ENCODE peak calls at places on chromosomes 12 and 14, in four cellular contexts. I, H, N and U are unnamed samples.

GRCh38 chr12:110179291-110179690 is 55.1 kb downstream of the IFT81 start:
- DNase-seq in H (no peak), I (no peak), N (peak), U (no peak)

GRCh38 chr12:80909370-80909769 is 28.4 kb downstream of the LIN7A start:
- DNase-seq in I (no peak), N (no peak), H (no peak), U (no peak)

GRCh38 chr14:100440758-100441203 is 117.6 kb downstream of the SLC25A47 start:
- DNase-seq in I (no peak), N (peak), H (no peak), U (no peak)

GRCh38 chr12:76480800-76481199 is 78.8 kb downstream of the OSBPL8 start:
- DNase-seq in I (no peak), H (no peak), N (no peak), U (no peak)

GRCh38 chr14:85218982-85219381 is 311.0 kb upstream of the FLRT2 start:
- DNase-seq in I (no peak), N (no peak), H (no peak), U (no peak)

GRCh38 chr14:100403802-100404201 is 80.7 kb downstream of the SLC25A47 start:
- DNase-seq in N (no peak), I (no peak), H (no peak), U (no peak)

GRCh38 chr12:76785407-76785806 is 21.5 kb downstream of the ZDHHC17 start:
- DNase-seq in N (no peak), I (no peak), H (no peak), U (no peak)

GRCh38 chr12:30437044-30437443 is 258.6 kb downstream of the IPO8 start:
- DNase-seq in I (no peak), H (no peak), N (no peak), U (no peak)

GRCh38 chr14:104562606-104563005 is 17.0 kb upstream of the C14orf180 start:
- DNase-seq in H (no peak), I (no peak), N (no peak), U (no peak)

GRCh38 chr14:93381644-93382043 is 34.7 kb downstream of the COX8C start:
- DNase-seq in H (no peak), I (no peak), N (no peak), U (no peak)

GRCh38 chr12:90280033-90280432 is 571.4 kb upstream of the ATP2B1 start:
- DNase-seq in I (no peak), H (no peak), N (peak), U (no peak)

GRCh38 chr12:55707841-55708694 is at the start of gene ITGA7:
- DNase-seq in I (peak), H (peak), N (no peak), U (peak)

GRCh38 chr12:55706840-55707671 is 648 bp downstream of the ITGA7 start:
- DNase-seq in I (no peak), N (no peak), H (no peak), U (no peak)

GRCh38 chr12:55712154-55712553 is 3.7 kb upstream of the BLOC1S1 start:
- DNase-seq in N (no peak), I (no peak), H (no peak), U (no peak)

GRCh38 chr12:55705802-55706402 is 1.8 kb downstream of the ITGA7 start:
- DNase-seq in I (no peak), H (no peak), N (no peak), U (no peak)

GRCh38 chr12:55708695-55709233 is 1.1 kb upstream of the ITGA7 start:
- DNase-seq in H (no peak), I (no peak), N (no peak), U (no peak)
- TF ChIP-seq POLR2A in H (no peak), I (no peak), N (no peak), U (no peak)

GRCh38 chr14:73851567-73852382 is at the start of gene PTGR2:
- DNase-seq in N (peak), I (peak), H (peak), U (peak)
- TF ChIP-seq POLR2A in N (peak), I (peak), H (no peak), U (peak)

GRCh38 chr14:21308132-21308478 is 28.2 kb downstream of the RPGRIP1 start:
- DNase-seq in I (no peak), N (no peak), H (no peak), U (no peak)

GRCh38 chr14:21309956-21310355 is 30.1 kb downstream of the RPGRIP1 start:
- DNase-seq in I (no peak), N (no peak), H (no peak), U (no peak)

GRCh38 chr14:21307641-21308040 is 27.8 kb downstream of the RPGRIP1 start:
- DNase-seq in I (no peak), N (no peak), H (no peak), U (no peak)

GRCh38 chr14:21309238-21309636 is 29.4 kb downstream of the RPGRIP1 start:
- DNase-seq in H (no peak), I (no peak), N (no peak), U (no peak)

GRCh38 chr14:21308479-21309237 is 28.8 kb downstream of the RPGRIP1 start:
- DNase-seq in N (peak), H (peak), I (peak), U (no peak)
- TF ChIP-seq POLR2A in N (no peak), H (no peak), I (no peak), U (no peak)

GRCh38 chr12:58249610-58250009 is 308.2 kb downstream of the ATP23 start:
- DNase-seq in H (no peak), I (no peak), N (no peak), U (no peak)
- TF ChIP-seq POLR2A in H (no peak), I (no peak), N (no peak), U (no peak)

GRCh38 chr12:125071456-125071855 is 6.2 kb downstream of the AACS start:
- DNase-seq in I (peak), N (no peak), H (no peak), U (no peak)
- TF ChIP-seq POLR2A in I (no peak), N (no peak), H (no peak), U (no peak)

GRCh38 chr12:95790912-95791849 is 617 bp upstream of the NTN4 start:
- DNase-seq in N (peak), H (no peak), I (peak), U (no peak)
- TF ChIP-seq POLR2A in N (no peak), H (no peak), I (no peak), U (no peak)

GRCh38 chr12:12723147-12723680 is 6.0 kb downstream of the CDKN1B start:
- DNase-seq in H (no peak), N (peak), I (no peak), U (no peak)

GRCh38 chr12:12725086-12725955 is 8.2 kb downstream of the CDKN1B start:
- DNase-seq in I (peak), N (peak), H (peak), U (peak)

GRCh38 chr12:12724421-12725085 is 7.4 kb downstream of the CDKN1B start:
- DNase-seq in N (no peak), H (no peak), I (no peak), U (no peak)

GRCh38 chr12:12722351-12723146 is 5.4 kb downstream of the CDKN1B start:
- DNase-seq in H (no peak), I (no peak), N (peak), U (no peak)

GRCh38 chr12:12723681-12724420 is 6.7 kb downstream of the CDKN1B start:
- DNase-seq in H (peak), N (peak), I (peak), U (no peak)
- TF ChIP-seq POLR2A in H (no peak), N (no peak), I (no peak), U (peak)

GRCh38 chr12:109153711-109154434 is 37.5 kb downstream of the ACACB start:
- DNase-seq in I (peak), N (no peak), H (peak), U (no peak)

GRCh38 chr12:109156586-109156985 is 40.2 kb downstream of the ACACB start:
- DNase-seq in H (no peak), I (peak), N (no peak), U (no peak)

GRCh38 chr12:109156036-109156435 is 39.6 kb downstream of the ACACB start:
- DNase-seq in N (no peak), I (peak), H (no peak), U (no peak)

GRCh38 chr12:109157986-109158385 is 41.6 kb downstream of the ACACB start:
- DNase-seq in H (no peak), I (peak), N (no peak), U (no peak)

GRCh38 chr12:109154485-109155438 is 38.4 kb downstream of the ACACB start:
- DNase-seq in N (peak), I (peak), H (peak), U (peak)
- TF ChIP-seq POLR2A in N (no peak), I (peak), H (no peak), U (peak)